ENCODE peak calls at places on chromosomes 7 and 10, in eight cellular contexts. T is AG04449, F is GM12865, J is HFF-Myc, G is breast epithelium, N is body of pancreas, Q is astrocyte of the spinal cord, Y is tibial nerve. W is an unnamed sample.

GRCh38 chr10:5522913-5523560 is 1.7 kb upstream of the CALML3 start:
- DNase-seq in Q (no peak), N (no peak), G (no peak), J (no peak), Y (no peak), T (no peak), F (no peak), W (no peak)

GRCh38 chr10:102615361-102615760 is 28.9 kb upstream of the TRIM8 start:
- DNase-seq in G (no peak), N (no peak), Y (no peak), Q (no peak), J (no peak), T (no peak), F (peak; percentile 18), W (no peak)

GRCh38 chr7:138008046-138008587 is 6.2 kb upstream of the CREB3L2 start:
- DNase-seq in Q (no peak), F (no peak), G (no peak), Y (no peak), J (no peak), T (no peak), N (no peak), W (no peak)

GRCh38 chr7:155226261-155227003 is 71.2 kb upstream of the INSIG1 start:
- DNase-seq in Q (no peak), J (no peak), G (no peak), N (peak; percentile 84), F (no peak), Y (no peak), T (no peak), W (no peak)

GRCh38 chr10:104274762-104275721 is 6.1 kb downstream of the GSTO2 start:
- DNase-seq in T (no peak), Q (peak; percentile 29), Y (no peak), G (no peak), J (no peak), F (peak; percentile 42), N (peak; percentile 67), W (no peak)

GRCh38 chr10:72487521-72487920 is 132.8 kb upstream of the DNAJB12 start:
- DNase-seq in G (no peak), F (no peak), Q (no peak), T (no peak), Y (no peak), J (no peak), N (no peak), W (no peak)

GRCh38 chr7:18109762-18110161 is 82.1 kb upstream of the PRPS1L1 start:
- DNase-seq in J (no peak), Q (peak; percentile 60), N (no peak), Y (no peak), G (no peak), F (no peak), T (no peak), W (no peak)

GRCh38 chr10:114405011-114405350 is 679 bp upstream of the AFAP1L2 start:
- DNase-seq in Q (no peak), N (peak; percentile 38), Y (no peak), F (no peak), J (no peak), G (no peak), T (no peak), W (no peak)

DNA sequence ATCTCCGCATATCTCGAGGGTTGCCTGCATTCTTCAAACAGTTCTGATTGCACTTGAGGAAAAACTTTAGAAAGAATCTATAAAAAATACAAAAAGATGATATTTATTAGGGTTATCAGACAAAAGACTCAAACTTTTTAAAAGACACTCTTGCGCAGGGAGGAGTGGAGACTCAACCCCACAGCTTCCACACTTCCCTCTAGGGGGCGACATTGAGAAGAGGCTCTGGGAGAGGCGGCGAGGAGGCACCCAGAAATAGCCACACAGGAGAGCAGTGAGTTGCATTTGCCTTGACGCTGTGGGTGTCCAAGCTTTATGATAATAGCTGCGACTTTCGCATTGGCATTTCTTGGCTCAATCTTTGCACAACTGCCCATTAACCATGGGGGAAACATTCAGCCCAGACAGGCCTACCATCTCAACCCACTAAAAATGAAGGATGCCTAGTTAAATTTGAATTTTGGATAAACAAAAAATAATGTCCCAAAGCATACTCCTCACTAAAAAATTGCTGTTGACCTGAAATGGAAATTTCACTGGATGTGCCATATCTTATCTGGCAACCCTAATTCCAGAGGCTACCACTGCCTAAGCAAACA is 86.2 kb downstream of the EBF3 start:
- DNase-seq in Y (no peak), T (no peak), Q (no peak), N (no peak), J (no peak), F (peak; percentile 23), G (no peak), W (no peak)
- TF ChIP-seq CTCF in Y (peak; percentile 44), T (peak; percentile 10), Q (peak; percentile 25), N (peak; percentile 25), J (peak; percentile 37), F (peak; percentile 56), G (no peak), W (no peak)

DNA sequence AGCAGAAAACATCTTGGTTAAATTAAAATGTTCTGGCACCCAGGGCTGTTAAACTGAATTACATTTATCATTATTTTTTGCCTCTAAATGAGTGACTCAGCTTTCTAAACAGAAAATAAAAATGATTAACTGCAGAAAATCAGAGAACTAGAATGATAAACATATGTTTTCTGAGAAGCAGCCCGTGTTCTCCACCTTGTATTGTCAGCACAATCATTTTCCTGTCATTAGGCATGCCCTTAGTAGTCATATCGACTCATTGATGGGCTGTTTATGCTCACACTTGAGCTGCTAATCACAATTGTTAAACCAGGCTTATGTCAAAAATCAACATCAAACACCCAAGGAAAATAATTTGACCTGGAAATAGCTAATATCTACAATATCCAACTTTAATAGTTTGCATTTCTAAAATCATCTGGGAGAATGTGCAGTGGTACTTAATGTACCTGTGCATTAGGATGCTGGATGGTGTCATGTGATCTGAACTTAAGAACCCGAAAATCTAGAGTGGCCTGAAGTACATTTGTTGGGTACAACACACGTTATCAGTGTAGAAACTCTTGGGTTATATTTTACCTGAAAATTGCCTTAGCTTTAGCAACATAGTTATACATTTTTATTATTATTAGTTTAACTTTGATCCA is 2.3 kb downstream of the MDFIC start:
- DNase-seq in T (no peak), Q (no peak), G (no peak), F (no peak), Y (no peak), J (no peak), N (no peak), W (no peak)
- H3K4me3 ChIP-seq in T (peak overlapping the region; percentile 77), Q (peak overlapping the region; percentile 88), G (peak overlapping the region; percentile 87), F (peak overlapping the region; percentile 84), Y (peak overlapping the region; percentile 93), J (peak overlapping the region; percentile 70), N (no peak overlapping the region), W (peak overlapping the region; percentile 72)

GRCh38 chr10:122424059-122424458 is 30.4 kb upstream of the ARMS2 start:
- DNase-seq in F (no peak), Y (no peak), T (no peak), G (no peak), J (no peak), N (no peak), Q (no peak), W (no peak)

GRCh38 chr10:122422266-122422980 is 32.0 kb upstream of the ARMS2 start:
- DNase-seq in N (no peak), Y (no peak), J (no peak), G (no peak), F (no peak), Q (no peak), T (no peak), W (no peak)

GRCh38 chr10:122426834-122427233 is 27.6 kb upstream of the ARMS2 start:
- DNase-seq in Y (no peak), Q (no peak), T (no peak), G (no peak), J (no peak), N (no peak), F (no peak), W (no peak)

GRCh38 chr10:122421747-122422146 is 32.7 kb upstream of the ARMS2 start:
- DNase-seq in Q (no peak), Y (no peak), N (no peak), F (no peak), J (no peak), G (no peak), T (no peak), W (no peak)

DNA sequence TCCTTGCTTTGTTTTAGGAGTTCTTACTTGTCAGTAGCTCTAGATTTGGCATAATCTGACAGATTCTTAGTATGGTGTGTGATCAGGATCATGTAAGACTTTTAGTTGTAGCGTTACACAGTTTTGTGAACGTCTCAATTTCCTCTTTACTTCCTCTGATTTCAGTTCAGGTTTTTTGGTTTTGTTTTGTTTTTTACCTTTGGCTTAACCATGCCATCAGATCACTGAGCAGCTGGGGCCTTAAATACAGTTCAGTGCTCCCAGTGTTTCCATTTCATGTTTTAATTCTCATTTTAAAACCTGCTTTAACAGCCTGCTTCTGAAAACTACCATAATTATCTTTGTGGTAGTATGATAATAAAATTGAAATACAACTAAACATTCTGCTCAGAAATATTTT is 27.2 kb upstream of the ARMS2 start:
- DNase-seq in T (no peak), F (no peak), G (no peak), N (no peak), Q (no peak), Y (no peak), J (no peak), W (no peak)
- TF ChIP-seq CTCF in T (no peak), F (no peak), G (no peak), N (no peak), Q (no peak), Y (no peak), J (no peak), W (no peak)

GRCh38 chr7:27103489-27104226 is 1.2 kb upstream of the HOXA2 start:
- DNase-seq in N (peak; percentile 10), F (no peak), T (no peak), Y (no peak), Q (peak; percentile 61), G (no peak), J (no peak), W (no peak)

GRCh38 chr7:27101188-27101905 is 1.1 kb downstream of the HOXA2 start:
- DNase-seq in J (no peak), F (no peak), G (no peak), Q (peak; percentile 88), N (no peak), T (no peak), Y (no peak), W (no peak)

GRCh38 chr7:27104244-27105149 is 2.0 kb upstream of the HOXA2 start:
- DNase-seq in G (no peak), F (no peak), T (no peak), J (no peak), Q (peak; percentile 73), Y (no peak), N (no peak), W (no peak)

GRCh38 chr7:27101906-27102577 is 441 bp downstream of the HOXA2 start:
- DNase-seq in N (no peak), G (no peak), Y (no peak), Q (no peak), F (no peak), J (no peak), T (no peak), W (no peak)

DNA sequence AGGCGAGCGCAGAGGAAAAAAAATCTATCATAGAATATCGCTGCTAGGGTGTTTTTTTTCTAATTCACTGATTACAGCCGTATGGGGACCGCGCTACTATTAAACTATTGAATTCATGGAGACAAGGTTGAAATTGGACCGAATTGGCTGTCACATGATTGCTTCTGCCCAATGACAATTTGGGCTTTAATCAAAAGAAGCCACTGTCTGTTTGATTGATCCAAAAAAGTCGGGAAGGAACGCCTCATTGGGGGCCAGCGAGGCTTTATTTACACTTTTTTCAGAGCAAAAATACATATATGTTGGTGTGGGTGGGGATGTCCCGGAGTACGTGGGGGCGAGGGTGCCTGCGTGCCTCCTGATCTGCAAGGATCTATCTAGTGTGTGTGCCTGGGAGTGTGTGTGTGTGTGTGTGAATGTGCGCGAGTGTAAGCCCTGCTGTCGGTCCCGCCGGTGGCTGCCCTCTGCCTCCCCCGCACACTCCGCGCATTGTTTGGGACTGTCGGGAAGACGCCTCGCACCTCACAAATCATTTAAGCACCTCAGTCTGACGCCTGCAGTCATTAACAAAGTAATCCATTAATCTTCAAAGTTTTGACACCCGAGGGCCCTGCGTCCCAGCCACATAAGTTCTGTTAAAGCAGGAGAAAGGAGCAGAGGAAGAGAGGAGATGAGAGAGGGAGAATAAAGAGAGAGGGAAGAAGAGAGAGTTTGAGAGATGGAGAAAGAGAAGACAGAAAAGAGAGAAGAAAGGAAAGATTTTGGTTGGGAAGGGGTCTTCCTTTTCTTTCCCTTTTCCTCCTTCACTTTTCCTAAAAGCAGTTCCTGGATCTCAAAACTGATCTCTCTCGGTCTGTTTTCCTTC is at the start of gene HOXA2:
- DNase-seq in Q (peak; percentile 88), Y (no peak), J (no peak), T (no peak), F (no peak), N (peak; percentile 15), G (peak; percentile 68), W (no peak)
- H3K4me3 ChIP-seq in Q (peak within 1 kb of the TSS; percentile 57), Y (peak within 1 kb of the TSS; percentile 28), J (no peak within 1 kb of the TSS), T (no peak within 1 kb of the TSS), F (no peak within 1 kb of the TSS), N (no peak within 1 kb of the TSS), G (peak within 1 kb of the TSS; percentile 83), W (peak within 1 kb of the TSS; percentile 91)